ENCODE peak calls at places on chromosome 2, in nine cellular contexts. C, J, F, B, O, P, N, Q and U are unnamed samples.

GRCh38 chr2:159200498-159200897 is 86.0 kb downstream of the WDSUB1 start:
- DNase-seq in C (no peak), J (no peak), F (no peak), B (no peak), O (no peak), P (no peak), N (no peak), Q (no peak), U (no peak)

GRCh38 chr2:219570194-219570923 is 980 bp downstream of the OBSL1 start:
- DNase-seq in C (no peak), J (no peak), F (no peak), B (no peak), O (no peak), P (no peak), N (peak; percentile 48), Q (no peak), U (no peak)

GRCh38 chr2:36059684-36060083 is 295.9 kb upstream of the CRIM1 start:
- DNase-seq in C (no peak), J (no peak), F (no peak), B (no peak), O (no peak), P (no peak), N (peak; percentile 84), Q (no peak), U (no peak)

GRCh38 chr2:99878951-99879350 is 263.4 kb downstream of the AFF3 start:
- DNase-seq in C (no peak), J (no peak), F (no peak), B (no peak), O (no peak), P (no peak), N (no peak), Q (no peak), U (peak; percentile 84)

GRCh38 chr2:20371656-20372055 is 21.0 kb upstream of the PUM2 start:
- DNase-seq in C (no peak), J (no peak), F (no peak), B (no peak), O (no peak), P (no peak), N (no peak), Q (no peak), U (no peak)

GRCh38 chr2:146807568-146808168 is 1037.2 kb upstream of the ACVR2A start:
- DNase-seq in C (no peak), J (no peak), F (no peak), B (no peak), O (no peak), P (no peak), N (no peak), Q (no peak), U (no peak)

GRCh38 chr2:53840580-53840979 is 19.2 kb downstream of the GPR75 start:
- DNase-seq in C (no peak), J (no peak), F (no peak), B (no peak), O (no peak), P (no peak), N (no peak), Q (no peak), U (no peak)

GRCh38 chr2:65055427-65056214 is 595 bp upstream of the CEP68 start:
- DNase-seq in C (peak; percentile 63), J (no peak), F (no peak), B (no peak), O (peak; percentile 55), P (no peak), N (peak; percentile 45), Q (no peak), U (no peak)

GRCh38 chr2:32945286-32945685 is 1.5 kb upstream of the LTBP1 start:
- DNase-seq in C (no peak), J (no peak), F (no peak), B (no peak), O (no peak), P (no peak), N (no peak), Q (no peak), U (no peak)

GRCh38 chr2:45874324-45874723 is 222.8 kb downstream of the PRKCE start:
- DNase-seq in C (no peak), J (no peak), F (peak; percentile 53), B (no peak), O (peak; percentile 73), P (no peak), N (no peak), Q (no peak), U (no peak)

GRCh38 chr2:231039821-231040364 is 2.6 kb downstream of the C2orf72 start:
- DNase-seq in C (no peak), J (no peak), F (no peak), B (no peak), O (no peak), P (no peak), N (no peak), Q (no peak), U (no peak)

GRCh38 chr2:112712465-112712864 is 8.4 kb upstream of the NT5DC4 start:
- DNase-seq in C (no peak), J (no peak), F (no peak), B (no peak), O (no peak), P (no peak), N (peak; percentile 69), Q (no peak), U (no peak)

GRCh38 chr2:114769991-114770390 is 327.6 kb downstream of the DPP10 start:
- DNase-seq in C (no peak), J (no peak), F (no peak), B (no peak), O (no peak), P (no peak), N (no peak), Q (no peak), U (no peak)

GRCh38 chr2:196316050-196316430 is 144.7 kb upstream of the STK17B start:
- DNase-seq in C (no peak), J (no peak), F (no peak), B (no peak), O (no peak), P (no peak), N (no peak), Q (no peak), U (no peak)

GRCh38 chr2:11397046-11397445 is 52.6 kb upstream of the ROCK2 start:
- DNase-seq in C (no peak), J (no peak), F (no peak), B (no peak), O (no peak), P (no peak), N (no peak), Q (no peak), U (no peak)